ENCODE peak calls at places on chromosome 18, in seven cellular contexts. One of them, this sample, is unnamed.

GRCh38 chr18:76821875-76822509 is 365 bp upstream of the ZNF236 start:
- DNase-seq in fibroblast of mammary gland: peak
- DNase-seq in CD4-positive, alpha-beta T cell: peak
- DNase-seq in Peyer's patch: peak
- DNase-seq in neural progenitor cell: peak
- DNase-seq in right lobe of liver: peak
- DNase-seq in foreskin fibroblast: peak
- DNase-seq in this sample: peak

GRCh38 chr18:40168026-40168425 is 1787.0 kb upstream of the PIK3C3 start:
- DNase-seq in fibroblast of mammary gland: no peak
- DNase-seq in CD4-positive, alpha-beta T cell: no peak
- DNase-seq in Peyer's patch: no peak
- DNase-seq in neural progenitor cell: no peak
- DNase-seq in right lobe of liver: no peak
- DNase-seq in foreskin fibroblast: no peak
- DNase-seq in this sample: no peak

GRCh38 chr18:50307738-50308470 is 20.4 kb upstream of the CXXC1 start:
- DNase-seq in fibroblast of mammary gland: peak
- DNase-seq in CD4-positive, alpha-beta T cell: peak
- DNase-seq in Peyer's patch: peak
- DNase-seq in neural progenitor cell: peak
- DNase-seq in right lobe of liver: peak
- DNase-seq in foreskin fibroblast: peak
- DNase-seq in this sample: peak

GRCh38 chr18:8703781-8704301 is 1.5 kb upstream of the MTCL1 start:
- DNase-seq in fibroblast of mammary gland: no peak
- DNase-seq in CD4-positive, alpha-beta T cell: no peak
- DNase-seq in Peyer's patch: no peak
- DNase-seq in neural progenitor cell: no peak
- DNase-seq in right lobe of liver: no peak
- DNase-seq in foreskin fibroblast: no peak
- DNase-seq in this sample: no peak

GRCh38 chr18:49851624-49852023 is 38.3 kb upstream of the ACAA2 start:
- DNase-seq in fibroblast of mammary gland: no peak
- DNase-seq in CD4-positive, alpha-beta T cell: no peak
- DNase-seq in Peyer's patch: no peak
- DNase-seq in neural progenitor cell: no peak
- DNase-seq in right lobe of liver: no peak
- DNase-seq in foreskin fibroblast: no peak
- DNase-seq in this sample: no peak

GRCh38 chr18:54260376-54261072 is 8.8 kb upstream of the POLI start:
- DNase-seq in fibroblast of mammary gland: peak
- DNase-seq in CD4-positive, alpha-beta T cell: no peak
- DNase-seq in Peyer's patch: no peak
- DNase-seq in neural progenitor cell: no peak
- DNase-seq in right lobe of liver: no peak
- DNase-seq in foreskin fibroblast: no peak
- DNase-seq in this sample: peak

GRCh38 chr18:35267809-35268208 is 22.2 kb downstream of the ZSCAN30 start:
- DNase-seq in fibroblast of mammary gland: no peak
- DNase-seq in CD4-positive, alpha-beta T cell: no peak
- DNase-seq in Peyer's patch: peak
- DNase-seq in neural progenitor cell: no peak
- DNase-seq in right lobe of liver: no peak
- DNase-seq in foreskin fibroblast: no peak
- DNase-seq in this sample: no peak

GRCh38 chr18:58496937-58497336 is 132.0 kb downstream of the ALPK2 start:
- DNase-seq in fibroblast of mammary gland: peak
- DNase-seq in CD4-positive, alpha-beta T cell: no peak
- DNase-seq in Peyer's patch: no peak
- DNase-seq in neural progenitor cell: peak
- DNase-seq in right lobe of liver: no peak
- DNase-seq in foreskin fibroblast: no peak
- DNase-seq in this sample: no peak

GRCh38 chr18:59996370-59996966 is 96.7 kb downstream of the PMAIP1 start:
- DNase-seq in fibroblast of mammary gland: peak
- DNase-seq in CD4-positive, alpha-beta T cell: no peak
- DNase-seq in Peyer's patch: peak
- DNase-seq in neural progenitor cell: peak
- DNase-seq in right lobe of liver: no peak
- DNase-seq in foreskin fibroblast: peak
- DNase-seq in this sample: peak

GRCh38 chr18:25223211-25223610 is 128.8 kb downstream of the ZNF521 start:
- DNase-seq in fibroblast of mammary gland: no peak
- DNase-seq in CD4-positive, alpha-beta T cell: no peak
- DNase-seq in Peyer's patch: no peak
- DNase-seq in neural progenitor cell: peak
- DNase-seq in right lobe of liver: peak
- DNase-seq in foreskin fibroblast: no peak
- DNase-seq in this sample: no peak

GRCh38 chr18:50836521-50836957 is 16.7 kb upstream of the MRO start:
- DNase-seq in fibroblast of mammary gland: peak
- DNase-seq in CD4-positive, alpha-beta T cell: no peak
- DNase-seq in Peyer's patch: no peak
- DNase-seq in neural progenitor cell: no peak
- DNase-seq in right lobe of liver: no peak
- DNase-seq in foreskin fibroblast: no peak
- DNase-seq in this sample: no peak

GRCh38 chr18:26419746-26420145 is 128.6 kb downstream of the KCTD1 start:
- DNase-seq in fibroblast of mammary gland: no peak
- DNase-seq in CD4-positive, alpha-beta T cell: no peak
- DNase-seq in Peyer's patch: no peak
- DNase-seq in neural progenitor cell: no peak
- DNase-seq in right lobe of liver: no peak
- DNase-seq in foreskin fibroblast: no peak
- DNase-seq in this sample: no peak

GRCh38 chr18:44938396-44939036 is 257.8 kb downstream of the SETBP1 start:
- DNase-seq in fibroblast of mammary gland: no peak
- DNase-seq in CD4-positive, alpha-beta T cell: no peak
- DNase-seq in Peyer's patch: peak
- DNase-seq in neural progenitor cell: peak
- DNase-seq in right lobe of liver: no peak
- DNase-seq in foreskin fibroblast: no peak
- DNase-seq in this sample: no peak

GRCh38 chr18:73774836-73775509 is 372.7 kb downstream of the FBXO15 start:
- DNase-seq in fibroblast of mammary gland: peak
- DNase-seq in CD4-positive, alpha-beta T cell: no peak
- DNase-seq in Peyer's patch: no peak
- DNase-seq in neural progenitor cell: peak
- DNase-seq in right lobe of liver: no peak
- DNase-seq in foreskin fibroblast: no peak
- DNase-seq in this sample: no peak

GRCh38 chr18:74261053-74261452 is 30.7 kb downstream of the CYB5A start:
- DNase-seq in fibroblast of mammary gland: no peak
- DNase-seq in CD4-positive, alpha-beta T cell: no peak
- DNase-seq in Peyer's patch: no peak
- DNase-seq in neural progenitor cell: no peak
- DNase-seq in right lobe of liver: no peak
- DNase-seq in foreskin fibroblast: no peak
- DNase-seq in this sample: no peak

GRCh38 chr18:12765127-12765526 is 62.3 kb downstream of the PSMG2 start:
- DNase-seq in fibroblast of mammary gland: no peak
- DNase-seq in CD4-positive, alpha-beta T cell: no peak
- DNase-seq in Peyer's patch: peak
- DNase-seq in neural progenitor cell: no peak
- DNase-seq in right lobe of liver: no peak
- DNase-seq in foreskin fibroblast: no peak
- DNase-seq in this sample: no peak

GRCh38 chr18:27780061-27780740 is 396.7 kb downstream of the CDH2 start:
- DNase-seq in fibroblast of mammary gland: no peak
- DNase-seq in CD4-positive, alpha-beta T cell: no peak
- DNase-seq in Peyer's patch: no peak
- DNase-seq in neural progenitor cell: no peak
- DNase-seq in right lobe of liver: no peak
- DNase-seq in foreskin fibroblast: no peak
- DNase-seq in this sample: no peak

GRCh38 chr18:74342416-74343043 is 26.9 kb downstream of the C18orf63 start:
- DNase-seq in fibroblast of mammary gland: peak
- DNase-seq in CD4-positive, alpha-beta T cell: peak
- DNase-seq in Peyer's patch: peak
- DNase-seq in neural progenitor cell: peak
- DNase-seq in right lobe of liver: no peak
- DNase-seq in foreskin fibroblast: peak
- DNase-seq in this sample: peak

GRCh38 chr18:56739731-56740130 is 88.6 kb downstream of the WDR7 start:
- DNase-seq in fibroblast of mammary gland: no peak
- DNase-seq in CD4-positive, alpha-beta T cell: no peak
- DNase-seq in Peyer's patch: no peak
- DNase-seq in neural progenitor cell: no peak
- DNase-seq in right lobe of liver: no peak
- DNase-seq in foreskin fibroblast: no peak
- DNase-seq in this sample: no peak

GRCh38 chr18:65363911-65364632 is 386.7 kb upstream of the CDH7 start:
- DNase-seq in fibroblast of mammary gland: no peak
- DNase-seq in CD4-positive, alpha-beta T cell: no peak
- DNase-seq in Peyer's patch: no peak
- DNase-seq in neural progenitor cell: no peak
- DNase-seq in right lobe of liver: no peak
- DNase-seq in foreskin fibroblast: no peak
- DNase-seq in this sample: no peak

GRCh38 chr18:76496200-76496890 is 1.3 kb upstream of the ZNF516 start:
- DNase-seq in fibroblast of mammary gland: peak
- DNase-seq in CD4-positive, alpha-beta T cell: no peak
- DNase-seq in Peyer's patch: peak
- DNase-seq in neural progenitor cell: peak
- DNase-seq in right lobe of liver: peak
- DNase-seq in foreskin fibroblast: peak
- DNase-seq in this sample: no peak

GRCh38 chr18:78979058-78979680 is 449 bp upstream of the SALL3 start:
- DNase-seq in fibroblast of mammary gland: no peak
- DNase-seq in CD4-positive, alpha-beta T cell: no peak
- DNase-seq in Peyer's patch: no peak
- DNase-seq in neural progenitor cell: peak
- DNase-seq in right lobe of liver: no peak
- DNase-seq in foreskin fibroblast: no peak
- DNase-seq in this sample: no peak

GRCh38 chr18:77127769-77128671 is 4.6 kb downstream of the MBP start:
- DNase-seq in fibroblast of mammary gland: peak
- DNase-seq in CD4-positive, alpha-beta T cell: no peak
- DNase-seq in Peyer's patch: peak
- DNase-seq in neural progenitor cell: no peak
- DNase-seq in right lobe of liver: no peak
- DNase-seq in foreskin fibroblast: peak
- DNase-seq in this sample: no peak

GRCh38 chr18:10526211-10526949 is 553 bp downstream of the NAPG start:
- DNase-seq in fibroblast of mammary gland: peak
- DNase-seq in CD4-positive, alpha-beta T cell: peak
- DNase-seq in Peyer's patch: peak
- DNase-seq in neural progenitor cell: peak
- DNase-seq in right lobe of liver: peak
- DNase-seq in foreskin fibroblast: no peak
- DNase-seq in this sample: peak

GRCh38 chr18:58997811-58998337 is 133.2 kb downstream of the ZNF532 start:
- DNase-seq in fibroblast of mammary gland: peak
- DNase-seq in CD4-positive, alpha-beta T cell: no peak
- DNase-seq in Peyer's patch: no peak
- DNase-seq in neural progenitor cell: no peak
- DNase-seq in right lobe of liver: no peak
- DNase-seq in foreskin fibroblast: peak
- DNase-seq in this sample: no peak

GRCh38 chr18:36580874-36581750 is 247.7 kb downstream of the TPGS2 start:
- DNase-seq in fibroblast of mammary gland: peak
- DNase-seq in CD4-positive, alpha-beta T cell: no peak
- DNase-seq in Peyer's patch: no peak
- DNase-seq in neural progenitor cell: no peak
- DNase-seq in right lobe of liver: no peak
- DNase-seq in foreskin fibroblast: peak
- DNase-seq in this sample: no peak

GRCh38 chr18:36583155-36583745 is 245.6 kb downstream of the TPGS2 start:
- DNase-seq in fibroblast of mammary gland: no peak
- DNase-seq in CD4-positive, alpha-beta T cell: no peak
- DNase-seq in Peyer's patch: no peak
- DNase-seq in neural progenitor cell: peak
- DNase-seq in right lobe of liver: no peak
- DNase-seq in foreskin fibroblast: no peak
- DNase-seq in this sample: peak

GRCh38 chr18:36578871-36579270 is 249.9 kb downstream of the TPGS2 start:
- DNase-seq in fibroblast of mammary gland: peak
- DNase-seq in CD4-positive, alpha-beta T cell: no peak
- DNase-seq in Peyer's patch: no peak
- DNase-seq in neural progenitor cell: no peak
- DNase-seq in right lobe of liver: no peak
- DNase-seq in foreskin fibroblast: peak
- DNase-seq in this sample: no peak

GRCh38 chr18:36579311-36579710 is 249.5 kb downstream of the TPGS2 start:
- DNase-seq in fibroblast of mammary gland: no peak
- DNase-seq in CD4-positive, alpha-beta T cell: no peak
- DNase-seq in Peyer's patch: no peak
- DNase-seq in neural progenitor cell: no peak
- DNase-seq in right lobe of liver: no peak
- DNase-seq in foreskin fibroblast: no peak
- DNase-seq in this sample: no peak

DNA sequence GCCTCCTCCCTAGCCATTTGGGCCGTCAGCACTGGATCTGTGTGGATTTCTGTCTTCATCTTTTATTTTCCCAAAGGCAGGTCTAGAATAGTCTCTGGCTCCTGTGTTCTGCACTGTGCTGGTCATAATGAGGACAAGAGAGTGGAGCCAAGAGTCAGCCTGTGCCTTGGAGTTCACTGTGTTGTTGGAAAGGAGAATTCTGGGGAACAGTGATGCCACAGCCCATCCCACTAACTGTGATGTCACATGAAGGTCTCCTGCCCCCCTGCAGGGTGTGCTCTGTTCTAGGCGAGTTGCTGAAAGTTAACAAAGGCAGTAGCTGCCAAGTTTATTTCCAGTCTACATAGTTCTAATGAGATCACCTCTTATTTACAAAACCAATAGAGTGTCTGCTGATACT is 248.5 kb downstream of the TPGS2 start:
- DNase-seq in fibroblast of mammary gland: peak
- DNase-seq in CD4-positive, alpha-beta T cell: no peak
- DNase-seq in Peyer's patch: no peak
- DNase-seq in neural progenitor cell: no peak
- DNase-seq in right lobe of liver: no peak
- DNase-seq in foreskin fibroblast: no peak
- DNase-seq in this sample: no peak
- TF ChIP-seq CTCF in fibroblast of mammary gland: peak
- TF ChIP-seq CTCF in CD4-positive, alpha-beta T cell: no peak
- TF ChIP-seq CTCF in Peyer's patch: no peak
- TF ChIP-seq CTCF in neural progenitor cell: no peak
- TF ChIP-seq CTCF in right lobe of liver: no peak
- TF ChIP-seq CTCF in foreskin fibroblast: peak
- TF ChIP-seq CTCF in this sample: no peak

GRCh38 chr18:7164610-7165009 is 47.0 kb upstream of the LAMA1 start:
- DNase-seq in fibroblast of mammary gland: peak
- DNase-seq in CD4-positive, alpha-beta T cell: no peak
- DNase-seq in Peyer's patch: no peak
- DNase-seq in neural progenitor cell: peak
- DNase-seq in right lobe of liver: no peak
- DNase-seq in foreskin fibroblast: peak
- DNase-seq in this sample: no peak
- TF ChIP-seq CTCF in fibroblast of mammary gland: peak
- TF ChIP-seq CTCF in CD4-positive, alpha-beta T cell: no peak
- TF ChIP-seq CTCF in Peyer's patch: peak
- TF ChIP-seq CTCF in neural progenitor cell: peak
- TF ChIP-seq CTCF in right lobe of liver: peak
- TF ChIP-seq CTCF in foreskin fibroblast: peak
- TF ChIP-seq CTCF in this sample: no peak

GRCh38 chr18:3885209-3885792 is 435.3 kb downstream of the TGIF1 start:
- DNase-seq in fibroblast of mammary gland: no peak
- DNase-seq in CD4-positive, alpha-beta T cell: no peak
- DNase-seq in Peyer's patch: no peak
- DNase-seq in neural progenitor cell: peak
- DNase-seq in right lobe of liver: no peak
- DNase-seq in foreskin fibroblast: no peak
- DNase-seq in this sample: no peak
- TF ChIP-seq CTCF in fibroblast of mammary gland: peak
- TF ChIP-seq CTCF in CD4-positive, alpha-beta T cell: no peak
- TF ChIP-seq CTCF in Peyer's patch: peak
- TF ChIP-seq CTCF in neural progenitor cell: peak
- TF ChIP-seq CTCF in right lobe of liver: no peak
- TF ChIP-seq CTCF in foreskin fibroblast: no peak
- TF ChIP-seq CTCF in this sample: no peak

GRCh38 chr18:80159713-80160636 is 50.9 kb downstream of the ADNP2 start:
- DNase-seq in fibroblast of mammary gland: no peak
- DNase-seq in CD4-positive, alpha-beta T cell: peak
- DNase-seq in Peyer's patch: no peak
- DNase-seq in neural progenitor cell: no peak
- DNase-seq in right lobe of liver: no peak
- DNase-seq in foreskin fibroblast: no peak
- DNase-seq in this sample: peak
- TF ChIP-seq CTCF in fibroblast of mammary gland: no peak
- TF ChIP-seq CTCF in CD4-positive, alpha-beta T cell: peak
- TF ChIP-seq CTCF in Peyer's patch: peak
- TF ChIP-seq CTCF in neural progenitor cell: no peak
- TF ChIP-seq CTCF in right lobe of liver: peak
- TF ChIP-seq CTCF in foreskin fibroblast: peak
- TF ChIP-seq CTCF in this sample: peak